ENCODE peak calls at places on chromosomes 5 and 9, in five cellular contexts. Q is body of pancreas; M is mucosa of descending colon; X is K562; F is CD8-positive, alpha-beta T cell. S is an unnamed sample. For H3K4me1, the result is how much of the 10 kb centered on the place peaks cover.

GRCh38 chr5:140827704-140828401 is at the start of gene PCDHA6:
- ATAC-seq in Q (peak), M (no peak), X (no peak), F (no peak), S (no peak)

GRCh38 chr5:126648471-126648870 is 47.7 kb downstream of the PHAX start:
- ATAC-seq in Q (no peak), M (peak), X (no peak), F (no peak), S (no peak)

GRCh38 chr9:124216474-124217176 is 41.1 kb upstream of the NEK6 start:
- ATAC-seq in Q (no peak), M (peak), X (no peak), F (peak), S (peak)

GRCh38 chr5:59831341-59831989 is 62.1 kb downstream of the PDE4D start:
- ATAC-seq in Q (no peak), M (no peak), X (no peak), F (no peak), S (no peak)

GRCh38 chr5:78889759-78890158 is 95.4 kb downstream of the ARSB start:
- ATAC-seq in Q (no peak), M (no peak), X (no peak), F (no peak), S (no peak)

GRCh38 chr5:539469-540214 is 15.4 kb upstream of the SLC9A3 start:
- ATAC-seq in Q (peak), M (no peak), X (no peak), F (no peak), S (no peak)

GRCh38 chr9:122106576-122106975 is 13.5 kb upstream of the TTLL11 start:
- ATAC-seq in Q (no peak), M (no peak), X (no peak), F (no peak), S (no peak)

GRCh38 chr9:30198463-30199309 is 2185.8 kb upstream of the ACO1 start:
- ATAC-seq in Q (no peak), M (no peak), X (no peak), F (no peak), S (no peak)

GRCh38 chr9:123757547-123757946 is 172.4 kb downstream of the DENND1A start:
- ATAC-seq in Q (no peak), M (no peak), X (no peak), F (no peak), S (no peak)

GRCh38 chr5:151058301-151058700 is 22.5 kb downstream of the TNIP1 start:
- ATAC-seq in Q (no peak), M (no peak), X (peak), F (no peak), S (no peak)

GRCh38 chr9:8871396-8871795 is 1071.8 kb upstream of the DMAC1 start:
- ATAC-seq in Q (no peak), M (no peak), X (no peak), F (no peak), S (no peak)

DNA sequence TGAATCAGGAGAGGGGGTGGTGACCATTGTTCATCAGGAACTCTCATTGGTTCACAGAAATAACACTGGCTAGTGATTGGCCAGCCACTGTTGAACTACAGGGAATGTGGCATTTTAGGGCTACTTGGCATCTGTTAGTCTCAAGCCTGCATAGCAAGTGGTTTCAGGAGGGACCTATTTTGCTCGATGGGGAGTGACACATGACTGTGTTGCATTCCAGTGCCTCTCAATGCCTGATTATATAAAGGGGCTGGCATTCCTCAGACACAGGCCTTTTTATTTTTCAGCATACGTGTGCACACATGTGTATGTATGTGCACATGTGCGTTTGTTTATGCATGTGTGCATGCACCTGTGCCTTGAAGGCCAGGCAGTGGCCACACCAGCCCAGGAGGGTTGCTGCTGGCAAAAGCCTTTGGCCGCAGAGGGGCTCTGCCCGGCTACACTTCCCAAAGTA is 23.2 kb downstream of the FGD3 start:
- ATAC-seq in Q (no peak), M (no peak), X (no peak), F (no peak), S (no peak)
- H3K4me1 ChIP-seq in Q (under half), M (under half), X (under half), F (half or more), S (under half)

GRCh38 chr9:94014066-94014654 is 59.0 kb upstream of the BARX1 start:
- ATAC-seq in Q (peak), M (no peak), X (peak), F (no peak), S (no peak)
- H3K4me1 ChIP-seq in Q (under half), M (under half), X (under half), F (under half), S (under half)

DNA sequence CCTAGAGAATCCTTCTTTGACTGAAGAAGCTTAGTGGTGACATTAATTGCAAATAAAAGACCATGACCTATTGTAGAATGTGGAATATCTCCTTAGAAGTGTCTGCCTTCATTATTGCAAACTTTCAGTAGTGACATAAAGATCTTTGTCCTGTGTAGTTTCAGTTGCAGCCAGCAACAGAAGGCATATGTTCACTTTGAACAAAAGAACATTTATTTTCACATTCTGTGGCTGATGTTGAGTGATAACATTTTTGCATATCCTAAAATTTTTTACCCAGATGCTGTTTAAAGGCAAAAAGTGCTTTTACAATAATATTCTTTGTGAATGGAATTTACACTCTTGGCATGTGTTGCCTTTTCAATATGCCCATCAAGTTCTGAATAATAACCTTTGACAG is 165.9 kb downstream of the TMC1 start:
- ATAC-seq in Q (no peak), M (no peak), X (no peak), F (no peak), S (no peak)
- H3K4me1 ChIP-seq in Q (under half), M (under half), X (under half), F (under half), S (under half)

GRCh38 chr5:14034991-14035390 is 90.5 kb upstream of the DNAH5 start:
- ATAC-seq in Q (no peak), M (no peak), X (no peak), F (no peak), S (no peak)
- H3K4me1 ChIP-seq in Q (under half), M (under half), X (under half), F (under half), S (under half)

GRCh38 chr5:139275536-139276297 is 17.8 kb upstream of the MATR3 start:
- ATAC-seq in Q (no peak), M (peak), X (peak), F (no peak), S (no peak)

GRCh38 chr5:139273322-139273571 is 20.3 kb upstream of the MATR3 start:
- ATAC-seq in Q (peak), M (peak), X (peak), F (no peak), S (peak)

GRCh38 chr5:139272471-139273321 is 20.8 kb upstream of the MATR3 start:
- ATAC-seq in Q (no peak), M (peak), X (no peak), F (peak), S (no peak)

GRCh38 chr5:139271201-139272027 is 22.1 kb upstream of the MATR3 start:
- ATAC-seq in Q (peak), M (peak), X (no peak), F (no peak), S (peak)

DNA sequence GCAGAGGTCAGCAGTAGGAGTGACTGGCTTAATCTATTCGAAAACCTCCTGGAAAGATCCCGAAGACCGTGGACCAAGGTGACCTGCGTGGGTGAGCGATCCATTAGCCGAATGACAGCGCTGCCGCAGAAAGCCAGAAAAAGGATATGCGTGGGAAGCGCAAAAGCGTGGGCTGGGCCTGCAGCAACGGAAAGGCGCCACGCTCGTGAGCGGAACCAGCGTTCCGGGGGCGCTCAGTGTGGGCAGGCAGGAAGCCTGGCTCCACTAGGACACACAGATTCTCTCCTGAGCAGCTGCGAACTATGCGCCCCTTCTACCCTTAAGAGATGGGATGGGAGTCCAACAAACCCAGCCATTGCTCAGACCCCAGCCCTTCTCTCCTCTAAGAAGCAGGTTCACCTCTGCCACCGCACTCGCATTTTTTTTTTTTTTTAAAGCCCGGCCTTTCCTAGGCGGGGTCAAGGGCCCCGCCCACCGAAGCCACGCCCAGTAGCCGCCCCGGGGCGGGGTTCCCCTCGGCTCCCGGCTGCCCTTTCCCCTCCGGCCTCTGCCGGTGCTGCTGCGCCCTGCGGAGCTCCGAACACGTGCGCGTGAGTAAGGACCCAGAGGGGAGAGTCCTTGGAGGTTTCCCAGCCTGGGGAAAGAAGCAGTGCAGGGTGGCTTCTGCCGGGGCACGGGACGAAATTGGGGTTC is 19.8 kb upstream of the MATR3 start:
- ATAC-seq in Q (peak), M (peak), X (peak), F (peak), S (peak)
- H3K4me1 ChIP-seq in Q (half or more), M (under half), X (under half), F (under half), S (under half)